ENCODE peak calls at places on chromosomes 7 and 10, in four cellular contexts. C, T, B and Q are unnamed samples.
A peak's percentile ranks its signal among the peaks of the same experiment; 100 is the strongest.

GRCh38 chr7:17640730-17641377 is 299.4 kb downstream of the SNX13 start:
- DNase-seq in C (peak; percentile 38), T (peak; percentile 10), B (peak; percentile 21), Q (no peak)

GRCh38 chr7:40008218-40008815 is 58.3 kb downstream of the CDK13 start:
- DNase-seq in C (no peak), T (no peak), B (no peak), Q (no peak)

GRCh38 chr10:22229756-22230330 is 12.0 kb upstream of the EBLN1 start:
- DNase-seq in C (no peak), T (no peak), B (no peak), Q (no peak)

GRCh38 chr10:123556736-123557135 is 109.4 kb upstream of the GPR26 start:
- DNase-seq in C (no peak), T (no peak), B (no peak), Q (no peak)

GRCh38 chr10:45625879-45626278 is 46.7 kb downstream of the ZFAND4 start:
- DNase-seq in C (no peak), T (no peak), B (no peak), Q (no peak)

GRCh38 chr10:22606164-22606614 is 108.2 kb downstream of the PIP4K2A start:
- DNase-seq in C (no peak), T (no peak), B (no peak), Q (no peak)

GRCh38 chr7:47812460-47813136 is 135.7 kb downstream of the PKD1L1 start:
- DNase-seq in C (no peak), T (no peak), B (no peak), Q (no peak)

GRCh38 chr10:88687853-88688467 is 18.1 kb upstream of the LIPK start:
- DNase-seq in C (no peak), T (peak; percentile 9), B (peak; percentile 10), Q (no peak)

GRCh38 chr10:92590623-92591549 is 2.0 kb upstream of the KIF11 start:
- DNase-seq in C (peak; percentile 26), T (no peak), B (peak; percentile 53), Q (peak; percentile 71)

GRCh38 chr7:149226840-149227494 is 12.5 kb upstream of the ZNF212 start:
- DNase-seq in C (no peak), T (no peak), B (no peak), Q (no peak)

GRCh38 chr10:3099291-3100092 is 32.1 kb downstream of the PFKP start:
- DNase-seq in C (no peak), T (no peak), B (no peak), Q (no peak)

GRCh38 chr7:133372337-133372736 is 119.5 kb downstream of the EXOC4 start:
- DNase-seq in C (no peak), T (no peak), B (no peak), Q (no peak)

GRCh38 chr7:38398725-38399321 is 125.4 kb upstream of the TARP start:
- DNase-seq in C (peak; percentile 31), T (peak; percentile 32), B (peak; percentile 41), Q (peak; percentile 53)

GRCh38 chr10:88528791-88529190 is 54.3 kb downstream of the RNLS start:
- DNase-seq in C (no peak), T (no peak), B (no peak), Q (no peak)

GRCh38 chr10:50637003-50637579 is 13.3 kb upstream of the SGMS1 start:
- DNase-seq in C (no peak), T (no peak), B (no peak), Q (no peak)

GRCh38 chr7:44461387-44461786 is 29.1 kb downstream of the NUDCD3 start:
- DNase-seq in C (no peak), T (no peak), B (peak; percentile 23), Q (no peak)

GRCh38 chr10:91340613-91341362 is 69.4 kb upstream of the HECTD2 start:
- DNase-seq in C (no peak), T (no peak), B (peak; percentile 52), Q (no peak)

GRCh38 chr10:113058175-113058961 is 108.3 kb downstream of the TCF7L2 start:
- DNase-seq in C (no peak), T (no peak), B (no peak), Q (no peak)

GRCh38 chr7:47328392-47329319 is 253.3 kb downstream of the TNS3 start:
- DNase-seq in C (no peak), T (no peak), B (no peak), Q (no peak)

GRCh38 chr10:42637142-42637541 is 1.2 kb downstream of the ZNF33B start:
- DNase-seq in C (no peak), T (no peak), B (no peak), Q (no peak)

GRCh38 chr7:74481458-74482324 is 28.0 kb downstream of the GTF2IRD1 start:
- DNase-seq in C (no peak), T (no peak), B (no peak), Q (no peak)

GRCh38 chr7:241513-241912 is 48.5 kb upstream of the FOXL3 start:
- DNase-seq in C (no peak), T (no peak), B (no peak), Q (no peak)

GRCh38 chr10:110863361-110863760 is 8.4 kb upstream of the PDCD4 start:
- DNase-seq in C (no peak), T (no peak), B (no peak), Q (no peak)

GRCh38 chr7:131104611-131105293 is 222.9 kb upstream of the MKLN1 start:
- DNase-seq in C (no peak), T (no peak), B (no peak), Q (no peak)

GRCh38 chr10:69446229-69446628 is 5.0 kb upstream of the TSPAN15 start:
- DNase-seq in C (no peak), T (no peak), B (no peak), Q (no peak)

GRCh38 chr7:30173058-30173897 is 38.5 kb downstream of the MTURN start:
- DNase-seq in C (no peak), T (no peak), B (peak; percentile 73), Q (peak; percentile 77)

GRCh38 chr10:59002011-59002410 is 174.4 kb upstream of the PHYHIPL start:
- DNase-seq in C (no peak), T (no peak), B (no peak), Q (no peak)

GRCh38 chr10:45513586-45513985 is 139.6 kb downstream of the ALOX5 start:
- DNase-seq in C (no peak), T (no peak), B (no peak), Q (no peak)

GRCh38 chr10:1278304-1278703 is 222.1 kb downstream of the WDR37 start:
- DNase-seq in C (no peak), T (no peak), B (no peak), Q (no peak)

GRCh38 chr10:92747600-92747999 is 57.8 kb downstream of the HHEX start:
- DNase-seq in C (no peak), T (no peak), B (no peak), Q (no peak)

GRCh38 chr10:104274762-104275721 is 6.1 kb downstream of the GSTO2 start:
- DNase-seq in C (no peak), T (no peak), B (no peak), Q (peak; percentile 77)

GRCh38 chr7:29289156-29290021 is 94.8 kb downstream of the CHN2 start:
- DNase-seq in C (peak; percentile 23), T (no peak), B (no peak), Q (no peak)

GRCh38 chr10:48885376-48885775 is 54.3 kb downstream of the LRRC18 start:
- DNase-seq in C (no peak), T (no peak), B (no peak), Q (no peak)

GRCh38 chr10:33653584-33654367 is 319.3 kb upstream of the NRP1 start:
- DNase-seq in C (no peak), T (no peak), B (no peak), Q (no peak)

GRCh38 chr10:74991435-74991834 is 120.0 kb upstream of the SAMD8 start:
- DNase-seq in C (no peak), T (no peak), B (peak; percentile 48), Q (no peak)

GRCh38 chr7:84111842-84112241 is 82.7 kb downstream of the SEMA3A start:
- DNase-seq in C (no peak), T (no peak), B (no peak), Q (no peak)

GRCh38 chr10:43322321-43322720 is 49.1 kb upstream of the FXYD4 start:
- DNase-seq in C (no peak), T (no peak), B (no peak), Q (no peak)

GRCh38 chr10:47237316-47238260 is 62.4 kb upstream of the GDF10 start:
- DNase-seq in C (no peak), T (no peak), B (no peak), Q (no peak)